ENCODE peak calls at places on chromosome 1, in six cellular contexts. One of them, this sample, is unnamed.

GRCh38 chr1:159647616-159648015 is 60.0 kb downstream of the APCS start:
- DNase-seq in T follicular helper cell: no peak
- DNase-seq in thyroid gland: no peak
- DNase-seq in iris pigment epithelial cell: no peak
- DNase-seq in kidney epithelial cell: no peak
- DNase-seq in cardiac septum: no peak
- DNase-seq in this sample: no peak

GRCh38 chr1:230423261-230423660 is 2.9 kb downstream of the PGBD5 start:
- DNase-seq in cardiac septum: no peak
- DNase-seq in iris pigment epithelial cell: no peak
- DNase-seq in T follicular helper cell: no peak
- DNase-seq in kidney epithelial cell: no peak
- DNase-seq in thyroid gland: no peak
- DNase-seq in this sample: no peak

GRCh38 chr1:33181038-33181861 is 593 bp downstream of the TRIM62 start:
- DNase-seq in kidney epithelial cell: no peak
- DNase-seq in cardiac septum: no peak
- DNase-seq in T follicular helper cell: peak
- DNase-seq in thyroid gland: peak
- DNase-seq in iris pigment epithelial cell: peak
- DNase-seq in this sample: peak

GRCh38 chr1:65264197-65264929 is 45.0 kb upstream of the DNAJC6 start:
- DNase-seq in cardiac septum: no peak
- DNase-seq in thyroid gland: peak
- DNase-seq in iris pigment epithelial cell: peak
- DNase-seq in kidney epithelial cell: no peak
- DNase-seq in T follicular helper cell: no peak
- DNase-seq in this sample: no peak

GRCh38 chr1:113786055-113786454 is 26.2 kb downstream of the RSBN1 start:
- DNase-seq in cardiac septum: no peak
- DNase-seq in kidney epithelial cell: no peak
- DNase-seq in iris pigment epithelial cell: peak
- DNase-seq in thyroid gland: no peak
- DNase-seq in T follicular helper cell: no peak
- DNase-seq in this sample: no peak

GRCh38 chr1:195717651-195718050 is 890.6 kb downstream of the KCNT2 start:
- DNase-seq in T follicular helper cell: no peak
- DNase-seq in cardiac septum: no peak
- DNase-seq in iris pigment epithelial cell: peak
- DNase-seq in kidney epithelial cell: no peak
- DNase-seq in thyroid gland: no peak
- DNase-seq in this sample: no peak

GRCh38 chr1:82534996-82535395 is 734.3 kb downstream of the ADGRL2 start:
- DNase-seq in cardiac septum: no peak
- DNase-seq in T follicular helper cell: no peak
- DNase-seq in kidney epithelial cell: no peak
- DNase-seq in iris pigment epithelial cell: no peak
- DNase-seq in thyroid gland: no peak
- DNase-seq in this sample: no peak

GRCh38 chr1:203776636-203777035 is 11.7 kb downstream of the LAX1 start:
- DNase-seq in thyroid gland: no peak
- DNase-seq in kidney epithelial cell: no peak
- DNase-seq in T follicular helper cell: no peak
- DNase-seq in iris pigment epithelial cell: no peak
- DNase-seq in cardiac septum: no peak
- DNase-seq in this sample: no peak

GRCh38 chr1:220786057-220786336 is 716 bp upstream of the MTARC1 start:
- DNase-seq in thyroid gland: peak
- DNase-seq in kidney epithelial cell: no peak
- DNase-seq in T follicular helper cell: no peak
- DNase-seq in iris pigment epithelial cell: peak
- DNase-seq in cardiac septum: no peak
- DNase-seq in this sample: no peak

GRCh38 chr1:18060331-18060730 is 47.3 kb upstream of the IGSF21 start:
- DNase-seq in kidney epithelial cell: no peak
- DNase-seq in T follicular helper cell: no peak
- DNase-seq in thyroid gland: no peak
- DNase-seq in cardiac septum: no peak
- DNase-seq in iris pigment epithelial cell: no peak
- DNase-seq in this sample: no peak